ENCODE peak calls at places on chromosomes 4 and X, in ten cellular contexts. One of them, this sample, is unnamed.
A peak's percentile ranks its signal among the peaks of the same experiment; 100 is the strongest.

GRCh38 chrX:120625366-120625765 is 4.5 kb downstream of the C1GALT1C1 start:
- DNase-seq in sciatic nerve: no peak
- DNase-seq in NCI-H2029 treated with DMSO at 0.1 percent for 48 hours: no peak
- DNase-seq in choroid plexus epithelial cell: no peak
- DNase-seq in retina: no peak
- DNase-seq in left cardiac atrium: no peak
- DNase-seq in bronchial epithelial cell: no peak
- DNase-seq in RKO: no peak
- DNase-seq in stimulated activated naive CD8-positive, alpha-beta T cell treated with anti-CD3 and anti-CD28 coated beads, Interleukin-15, Interleukin-2, amounts not matched to agents 100 U/mL and 50 U/mL, for 24 hours: no peak
- DNase-seq in ascending aorta: no peak
- DNase-seq in this sample: no peak

GRCh38 chr4:183443609-183444148 is 757 bp upstream of the CDKN2AIP start:
- DNase-seq in sciatic nerve: peak; percentile 76
- DNase-seq in NCI-H2029 treated with DMSO at 0.1 percent for 48 hours: no peak
- DNase-seq in choroid plexus epithelial cell: peak; percentile 64
- DNase-seq in retina: no peak
- DNase-seq in left cardiac atrium: no peak
- DNase-seq in bronchial epithelial cell: peak; percentile 36
- DNase-seq in RKO: peak; percentile 73
- DNase-seq in stimulated activated naive CD8-positive, alpha-beta T cell treated with anti-CD3 and anti-CD28 coated beads, Interleukin-15, Interleukin-2, amounts not matched to agents 100 U/mL and 50 U/mL, for 24 hours: peak; percentile 53
- DNase-seq in ascending aorta: no peak
- DNase-seq in this sample: peak; percentile 10

GRCh38 chrX:31124536-31124935 is 52.7 kb upstream of the FTHL17 start:
- DNase-seq in sciatic nerve: no peak
- DNase-seq in NCI-H2029 treated with DMSO at 0.1 percent for 48 hours: no peak
- DNase-seq in choroid plexus epithelial cell: no peak
- DNase-seq in retina: no peak
- DNase-seq in left cardiac atrium: no peak
- DNase-seq in bronchial epithelial cell: no peak
- DNase-seq in RKO: no peak
- DNase-seq in stimulated activated naive CD8-positive, alpha-beta T cell treated with anti-CD3 and anti-CD28 coated beads, Interleukin-15, Interleukin-2, amounts not matched to agents 100 U/mL and 50 U/mL, for 24 hours: no peak
- DNase-seq in ascending aorta: no peak
- DNase-seq in this sample: no peak

GRCh38 chrX:3345281-3346081 is 971 bp downstream of the MXRA5 start:
- DNase-seq in sciatic nerve: peak; percentile 67
- DNase-seq in NCI-H2029 treated with DMSO at 0.1 percent for 48 hours: no peak
- DNase-seq in choroid plexus epithelial cell: peak; percentile 57
- DNase-seq in retina: peak; percentile 39
- DNase-seq in left cardiac atrium: peak; percentile 62
- DNase-seq in bronchial epithelial cell: peak; percentile 35
- DNase-seq in RKO: no peak
- DNase-seq in stimulated activated naive CD8-positive, alpha-beta T cell treated with anti-CD3 and anti-CD28 coated beads, Interleukin-15, Interleukin-2, amounts not matched to agents 100 U/mL and 50 U/mL, for 24 hours: no peak
- DNase-seq in ascending aorta: no peak
- DNase-seq in this sample: no peak

GRCh38 chr4:160370046-160370445 is 1267.2 kb downstream of the RAPGEF2 start:
- DNase-seq in sciatic nerve: no peak
- DNase-seq in NCI-H2029 treated with DMSO at 0.1 percent for 48 hours: no peak
- DNase-seq in choroid plexus epithelial cell: peak; percentile 4
- DNase-seq in retina: no peak
- DNase-seq in left cardiac atrium: no peak
- DNase-seq in bronchial epithelial cell: peak; percentile 15
- DNase-seq in RKO: no peak
- DNase-seq in stimulated activated naive CD8-positive, alpha-beta T cell treated with anti-CD3 and anti-CD28 coated beads, Interleukin-15, Interleukin-2, amounts not matched to agents 100 U/mL and 50 U/mL, for 24 hours: no peak
- DNase-seq in ascending aorta: no peak
- DNase-seq in this sample: no peak

GRCh38 chr4:74547042-74547441 is 102.1 kb downstream of the AREG start:
- DNase-seq in sciatic nerve: no peak
- DNase-seq in NCI-H2029 treated with DMSO at 0.1 percent for 48 hours: no peak
- DNase-seq in choroid plexus epithelial cell: no peak
- DNase-seq in retina: no peak
- DNase-seq in left cardiac atrium: no peak
- DNase-seq in bronchial epithelial cell: peak; percentile 77
- DNase-seq in RKO: no peak
- DNase-seq in stimulated activated naive CD8-positive, alpha-beta T cell treated with anti-CD3 and anti-CD28 coated beads, Interleukin-15, Interleukin-2, amounts not matched to agents 100 U/mL and 50 U/mL, for 24 hours: no peak
- DNase-seq in ascending aorta: no peak
- DNase-seq in this sample: no peak

GRCh38 chr4:20984011-20984836 is 284.0 kb downstream of the PACRGL start:
- DNase-seq in sciatic nerve: no peak
- DNase-seq in NCI-H2029 treated with DMSO at 0.1 percent for 48 hours: no peak
- DNase-seq in choroid plexus epithelial cell: peak; percentile 15
- DNase-seq in retina: peak; percentile 76
- DNase-seq in left cardiac atrium: no peak
- DNase-seq in bronchial epithelial cell: no peak
- DNase-seq in RKO: no peak
- DNase-seq in stimulated activated naive CD8-positive, alpha-beta T cell treated with anti-CD3 and anti-CD28 coated beads, Interleukin-15, Interleukin-2, amounts not matched to agents 100 U/mL and 50 U/mL, for 24 hours: no peak
- DNase-seq in ascending aorta: no peak
- DNase-seq in this sample: no peak

GRCh38 chr4:171588764-171589163 is 224.4 kb upstream of the GALNTL6 start:
- DNase-seq in sciatic nerve: no peak
- DNase-seq in NCI-H2029 treated with DMSO at 0.1 percent for 48 hours: no peak
- DNase-seq in choroid plexus epithelial cell: no peak
- DNase-seq in retina: no peak
- DNase-seq in left cardiac atrium: no peak
- DNase-seq in bronchial epithelial cell: no peak
- DNase-seq in RKO: no peak
- DNase-seq in stimulated activated naive CD8-positive, alpha-beta T cell treated with anti-CD3 and anti-CD28 coated beads, Interleukin-15, Interleukin-2, amounts not matched to agents 100 U/mL and 50 U/mL, for 24 hours: no peak
- DNase-seq in ascending aorta: no peak
- DNase-seq in this sample: no peak

GRCh38 chr4:54568184-54568583 is 89.6 kb upstream of the KIT start:
- DNase-seq in sciatic nerve: no peak
- DNase-seq in NCI-H2029 treated with DMSO at 0.1 percent for 48 hours: no peak
- DNase-seq in choroid plexus epithelial cell: peak; percentile 13
- DNase-seq in retina: no peak
- DNase-seq in left cardiac atrium: no peak
- DNase-seq in bronchial epithelial cell: peak; percentile 8
- DNase-seq in RKO: peak; percentile 34
- DNase-seq in stimulated activated naive CD8-positive, alpha-beta T cell treated with anti-CD3 and anti-CD28 coated beads, Interleukin-15, Interleukin-2, amounts not matched to agents 100 U/mL and 50 U/mL, for 24 hours: no peak
- DNase-seq in ascending aorta: no peak
- DNase-seq in this sample: no peak

GRCh38 chrX:31397119-31397518 is 325.3 kb upstream of the FTHL17 start:
- DNase-seq in sciatic nerve: no peak
- DNase-seq in NCI-H2029 treated with DMSO at 0.1 percent for 48 hours: no peak
- DNase-seq in choroid plexus epithelial cell: no peak
- DNase-seq in retina: no peak
- DNase-seq in left cardiac atrium: no peak
- DNase-seq in bronchial epithelial cell: peak; percentile 65
- DNase-seq in RKO: peak; percentile 43
- DNase-seq in stimulated activated naive CD8-positive, alpha-beta T cell treated with anti-CD3 and anti-CD28 coated beads, Interleukin-15, Interleukin-2, amounts not matched to agents 100 U/mL and 50 U/mL, for 24 hours: no peak
- DNase-seq in ascending aorta: no peak
- DNase-seq in this sample: no peak

GRCh38 chr4:174461438-174462106 is 60.7 kb downstream of the HPGD start:
- DNase-seq in sciatic nerve: no peak
- DNase-seq in NCI-H2029 treated with DMSO at 0.1 percent for 48 hours: no peak
- DNase-seq in choroid plexus epithelial cell: peak; percentile 30
- DNase-seq in retina: no peak
- DNase-seq in left cardiac atrium: no peak
- DNase-seq in bronchial epithelial cell: peak; percentile 44
- DNase-seq in RKO: no peak
- DNase-seq in stimulated activated naive CD8-positive, alpha-beta T cell treated with anti-CD3 and anti-CD28 coated beads, Interleukin-15, Interleukin-2, amounts not matched to agents 100 U/mL and 50 U/mL, for 24 hours: no peak
- DNase-seq in ascending aorta: no peak
- DNase-seq in this sample: no peak

GRCh38 chr4:153474251-153474650 is 8.1 kb downstream of the TMEM131L start:
- DNase-seq in sciatic nerve: no peak
- DNase-seq in NCI-H2029 treated with DMSO at 0.1 percent for 48 hours: no peak
- DNase-seq in choroid plexus epithelial cell: no peak
- DNase-seq in retina: no peak
- DNase-seq in left cardiac atrium: no peak
- DNase-seq in bronchial epithelial cell: no peak
- DNase-seq in RKO: no peak
- DNase-seq in stimulated activated naive CD8-positive, alpha-beta T cell treated with anti-CD3 and anti-CD28 coated beads, Interleukin-15, Interleukin-2, amounts not matched to agents 100 U/mL and 50 U/mL, for 24 hours: no peak
- DNase-seq in ascending aorta: no peak
- DNase-seq in this sample: no peak

GRCh38 chr4:157674699-157675098 is 454.2 kb downstream of the GRIA2 start:
- DNase-seq in sciatic nerve: no peak
- DNase-seq in NCI-H2029 treated with DMSO at 0.1 percent for 48 hours: peak; percentile 55
- DNase-seq in choroid plexus epithelial cell: no peak
- DNase-seq in retina: no peak
- DNase-seq in left cardiac atrium: no peak
- DNase-seq in bronchial epithelial cell: no peak
- DNase-seq in RKO: no peak
- DNase-seq in stimulated activated naive CD8-positive, alpha-beta T cell treated with anti-CD3 and anti-CD28 coated beads, Interleukin-15, Interleukin-2, amounts not matched to agents 100 U/mL and 50 U/mL, for 24 hours: no peak
- DNase-seq in ascending aorta: no peak
- DNase-seq in this sample: no peak

GRCh38 chr4:183140911-183141320 is 41.9 kb downstream of the WWC2 start:
- DNase-seq in sciatic nerve: no peak
- DNase-seq in NCI-H2029 treated with DMSO at 0.1 percent for 48 hours: no peak
- DNase-seq in choroid plexus epithelial cell: peak; percentile 74
- DNase-seq in retina: no peak
- DNase-seq in left cardiac atrium: no peak
- DNase-seq in bronchial epithelial cell: peak; percentile 23
- DNase-seq in RKO: no peak
- DNase-seq in stimulated activated naive CD8-positive, alpha-beta T cell treated with anti-CD3 and anti-CD28 coated beads, Interleukin-15, Interleukin-2, amounts not matched to agents 100 U/mL and 50 U/mL, for 24 hours: no peak
- DNase-seq in ascending aorta: no peak
- DNase-seq in this sample: no peak

GRCh38 chr4:160675550-160675949 is 1488.2 kb downstream of the FSTL5 start:
- DNase-seq in sciatic nerve: no peak
- DNase-seq in NCI-H2029 treated with DMSO at 0.1 percent for 48 hours: no peak
- DNase-seq in choroid plexus epithelial cell: no peak
- DNase-seq in retina: no peak
- DNase-seq in left cardiac atrium: no peak
- DNase-seq in bronchial epithelial cell: no peak
- DNase-seq in RKO: no peak
- DNase-seq in stimulated activated naive CD8-positive, alpha-beta T cell treated with anti-CD3 and anti-CD28 coated beads, Interleukin-15, Interleukin-2, amounts not matched to agents 100 U/mL and 50 U/mL, for 24 hours: no peak
- DNase-seq in ascending aorta: no peak
- DNase-seq in this sample: no peak

This sample was measured in thoracic aorta.